ENCODE peak calls at places on chromosomes 3 and 15, in eight cellular contexts. N is Peyer's patch; P is heart right ventricle; C is body of pancreas; H is heart left ventricle; K is thyroid gland; E is CD8-positive, alpha-beta memory T cell; X is hepatocyte. R is an unnamed sample.

GRCh38 chr3:64358853-64359252 is 133.6 kb upstream of the PRICKLE2 start:
- DNase-seq in N (no peak), C (no peak), K (no peak), X (no peak), P (no peak), E (no peak), H (no peak), R (no peak)

GRCh38 chr15:36370051-36370734 is 209.2 kb upstream of the CDIN1 start:
- DNase-seq in H (no peak), N (no peak), E (no peak), K (no peak), P (no peak), C (no peak), X (no peak), R (no peak)

GRCh38 chr15:73822998-73823397 is 50.4 kb upstream of the TBC1D21 start:
- DNase-seq in K (peak), X (peak), P (no peak), E (no peak), N (no peak), C (no peak), H (no peak), R (no peak)

GRCh38 chr3:85141-85540 is 111.4 kb upstream of the CHL1 start:
- DNase-seq in K (no peak), H (no peak), E (no peak), P (no peak), X (no peak), C (no peak), N (no peak), R (no peak)

GRCh38 chr15:66654718-66655375 is 47.2 kb upstream of the SMAD6 start:
- DNase-seq in K (no peak), E (no peak), N (no peak), X (peak), H (peak), P (peak), C (no peak), R (peak)

GRCh38 chr3:138464490-138464860 is 30.1 kb downstream of the ESYT3 start:
- DNase-seq in K (no peak), E (no peak), P (no peak), X (no peak), C (no peak), N (no peak), H (no peak), R (no peak)

GRCh38 chr3:463793-464192 is 267.2 kb downstream of the CHL1 start:
- DNase-seq in C (no peak), N (peak), H (no peak), K (no peak), P (no peak), E (no peak), X (no peak), R (no peak)

GRCh38 chr3:42546691-42547213 is 35.0 kb downstream of the SEC22C start:
- DNase-seq in P (no peak), X (no peak), C (no peak), N (no peak), K (no peak), H (no peak), E (no peak), R (no peak)

GRCh38 chr15:51837784-51838183 is 8.3 kb downstream of the TMOD3 start:
- DNase-seq in X (no peak), H (no peak), C (no peak), E (no peak), N (no peak), P (no peak), K (no peak), R (no peak)

GRCh38 chr3:194275721-194276120 is 75.4 kb downstream of the CPN2 start:
- DNase-seq in E (no peak), N (no peak), H (peak), K (no peak), P (no peak), C (no peak), X (no peak), R (no peak)

GRCh38 chr3:80338366-80338765 is 570.6 kb upstream of the ROBO1 start:
- DNase-seq in N (no peak), K (no peak), E (no peak), H (no peak), X (no peak), P (no peak), C (no peak), R (no peak)

GRCh38 chr3:194364652-194365434 is 4.7 kb downstream of the LRRC15 start:
- DNase-seq in H (no peak), C (no peak), E (no peak), N (no peak), P (peak), K (peak), X (peak), R (no peak)

GRCh38 chr15:35444557-35445204 is 101.3 kb downstream of the DPH6 start:
- DNase-seq in C (no peak), X (peak), H (no peak), E (no peak), K (no peak), P (no peak), N (no peak), R (no peak)

GRCh38 chr3:54146383-54147239 is 24.3 kb downstream of the CACNA2D3 start:
- DNase-seq in H (peak), N (no peak), E (no peak), X (peak), C (peak), P (peak), K (peak), R (no peak)

GRCh38 chr15:45199136-45199810 is 11.5 kb upstream of the SHF start:
- DNase-seq in X (no peak), E (peak), P (no peak), C (no peak), K (peak), N (peak), H (no peak), R (peak)

GRCh38 chr3:184361532-184361931 is at the start of the genes CLCN2 and POLR2H:
- DNase-seq in H (peak), X (peak), C (peak), N (peak), E (peak), K (peak), P (peak), R (peak)

GRCh38 chr3:65600888-65601287 is 437.8 kb downstream of the MAGI1 start:
- DNase-seq in K (no peak), C (no peak), E (no peak), H (no peak), P (no peak), X (no peak), N (no peak), R (no peak)

GRCh38 chr3:45785626-45786150 is 10.6 kb downstream of the SLC6A20 start:
- DNase-seq in H (no peak), E (no peak), N (no peak), X (no peak), K (no peak), C (no peak), P (no peak), R (no peak)

GRCh38 chr3:94081880-94082279 is 19.0 kb downstream of the NSUN3 start:
- DNase-seq in N (no peak), H (no peak), P (no peak), X (no peak), C (no peak), K (no peak), E (no peak), R (no peak)

GRCh38 chr15:62578548-62578947 is 413.5 kb upstream of the C2CD4B start:
- DNase-seq in N (no peak), X (peak), H (no peak), K (no peak), P (no peak), E (no peak), C (no peak), R (no peak)

GRCh38 chr3:168914662-168915061 is 748.9 kb downstream of the MECOM start:
- DNase-seq in E (no peak), C (no peak), P (no peak), N (no peak), K (no peak), H (no peak), X (no peak), R (no peak)

GRCh38 chr15:86751116-86751515 is 671.4 kb downstream of the AGBL1 start:
- DNase-seq in K (no peak), C (no peak), P (no peak), N (no peak), H (no peak), X (no peak), E (no peak), R (no peak)

GRCh38 chr3:169964176-169964575 is 2.4 kb upstream of the SEC62 start:
- DNase-seq in X (no peak), N (no peak), H (no peak), K (no peak), P (no peak), E (no peak), C (no peak), R (no peak)

GRCh38 chr3:149473314-149473990 is 1.0 kb upstream of the TM4SF4 start:
- DNase-seq in C (peak), N (no peak), P (no peak), X (peak), E (no peak), H (no peak), K (peak), R (no peak)

GRCh38 chr15:82709421-82710207 is at the start of gene AP3B2:
- DNase-seq in N (peak), H (peak), X (peak), K (peak), C (peak), E (peak), P (peak), R (peak)

GRCh38 chr15:47718474-47719440 is 1.5 kb downstream of the SEMA6D start:
- DNase-seq in K (peak), E (no peak), X (peak), N (no peak), P (peak), H (peak), C (peak), R (no peak)

GRCh38 chr3:120678984-120679383 is 3.1 kb downstream of the HGD start:
- DNase-seq in C (no peak), P (no peak), N (no peak), H (no peak), X (no peak), K (no peak), E (no peak), R (no peak)

GRCh38 chr15:62770752-62771151 is 271.8 kb upstream of the TPM1 start:
- DNase-seq in H (no peak), N (no peak), P (no peak), C (no peak), E (no peak), K (no peak), X (peak), R (no peak)

GRCh38 chr3:32934150-32934742 is 17.2 kb upstream of the CCR4 start:
- DNase-seq in K (peak), H (no peak), P (no peak), E (no peak), C (peak), X (peak), N (no peak), R (no peak)

GRCh38 chr3:147619925-147620580 is 210.9 kb downstream of the ZIC1 start:
- DNase-seq in C (no peak), E (no peak), P (no peak), H (no peak), K (no peak), X (no peak), N (no peak), R (no peak)

GRCh38 chr15:68441045-68441743 is 9.2 kb upstream of the ITGA11 start:
- DNase-seq in N (no peak), C (no peak), X (no peak), E (no peak), H (no peak), K (no peak), P (no peak), R (no peak)

GRCh38 chr15:66323312-66323928 is 30.1 kb downstream of the DIS3L start:
- DNase-seq in P (no peak), X (no peak), N (no peak), K (no peak), E (no peak), H (no peak), C (no peak), R (no peak)

GRCh38 chr15:67109141-67110034 is 44.0 kb downstream of the SMAD3 start:
- DNase-seq in P (peak), E (peak), X (peak), H (peak), N (peak), K (peak), C (peak), R (no peak)

GRCh38 chr3:184358921-184359350 is 2.5 kb downstream of the CLCN2 start:
- DNase-seq in E (no peak), P (no peak), K (no peak), H (no peak), X (no peak), N (no peak), C (peak), R (no peak)

GRCh38 chr15:44163370-44163769 is 31.7 kb downstream of the FRMD5 start:
- DNase-seq in C (no peak), E (no peak), X (no peak), K (no peak), H (no peak), N (no peak), P (no peak), R (no peak)

GRCh38 chr3:112053229-112053628 is 18.7 kb downstream of the TMPRSS7 start:
- DNase-seq in H (no peak), K (no peak), N (no peak), C (no peak), P (no peak), E (no peak), X (no peak), R (no peak)

GRCh38 chr15:81427176-81427575 is 53.2 kb upstream of the TMC3 start:
- DNase-seq in N (no peak), X (no peak), C (no peak), P (no peak), K (no peak), H (no peak), E (no peak), R (no peak)

DNA sequence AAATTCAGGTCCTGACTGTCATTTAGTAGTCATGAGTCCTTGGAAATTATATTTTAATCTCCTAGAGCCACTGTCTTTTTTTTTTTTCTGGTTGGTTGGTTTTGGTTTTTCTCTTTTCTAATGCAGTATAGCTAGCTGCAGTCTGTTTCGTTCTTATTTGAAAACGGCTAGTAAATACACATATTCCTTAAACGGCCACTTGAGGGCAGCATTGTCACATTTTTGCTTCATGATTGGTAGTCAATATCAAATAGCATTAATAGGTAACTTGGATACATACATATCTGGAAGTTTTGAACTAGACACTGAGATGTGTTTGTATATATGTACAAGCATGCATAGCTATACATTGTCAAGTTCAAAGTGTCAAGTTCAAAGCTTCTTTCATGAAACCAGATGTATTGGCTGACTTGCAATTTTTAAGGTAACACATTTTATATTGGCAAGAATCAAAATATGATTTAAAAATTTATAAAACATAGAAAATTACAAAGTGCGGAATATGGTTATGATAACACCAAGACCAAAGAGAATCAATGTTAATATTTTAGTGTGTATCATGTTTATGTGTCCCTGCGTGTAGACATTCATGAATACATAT is 22.5 kb downstream of the GABRA5 start:
- DNase-seq in N (no peak), X (peak), K (peak), P (peak), H (no peak), E (no peak), C (peak), R (peak)
- H3K27ac ChIP-seq in N (no peak), X (no peak), K (no peak), P (no peak), H (no peak), E (no peak), C (no peak), R (no peak)

GRCh38 chr15:26667222-26667988 is 105.5 kb downstream of the GABRB3 start:
- DNase-seq in P (peak), C (peak), K (peak), X (peak), N (no peak), H (peak), E (no peak), R (no peak)

GRCh38 chr15:26674467-26674866 is 98.4 kb downstream of the GABRB3 start:
- DNase-seq in H (no peak), X (no peak), C (no peak), K (no peak), N (no peak), E (no peak), P (no peak), R (no peak)

GRCh38 chr15:26665950-26666921 is 106.6 kb downstream of the GABRB3 start:
- DNase-seq in P (no peak), C (no peak), H (no peak), E (no peak), N (no peak), K (peak), X (peak), R (no peak)

GRCh38 chr15:26676115-26676514 is 96.8 kb downstream of the GABRB3 start:
- DNase-seq in X (no peak), C (no peak), K (no peak), E (no peak), N (no peak), P (no peak), H (no peak), R (no peak)

DNA sequence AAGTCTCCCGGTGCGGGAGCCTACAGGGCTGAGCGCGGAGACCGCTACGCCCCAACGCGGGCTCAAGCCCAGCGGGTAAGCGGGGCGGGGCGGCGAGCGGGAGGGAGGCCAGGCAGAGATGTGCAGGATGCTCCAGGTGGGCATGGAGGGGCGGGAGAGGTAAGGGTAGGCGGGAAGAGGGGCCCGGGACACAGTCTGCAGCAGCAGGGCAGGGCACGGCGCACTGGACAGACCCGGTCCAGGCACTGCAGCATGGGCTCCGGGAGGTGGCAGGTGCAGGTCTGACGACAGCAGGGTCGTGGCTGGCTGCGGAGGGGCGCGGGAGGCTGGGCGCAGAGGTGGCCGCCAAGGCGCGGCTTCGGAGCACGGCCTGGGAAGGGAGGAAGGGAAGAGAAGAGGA is 102.8 kb downstream of the GABRB3 start:
- DNase-seq in H (no peak), P (no peak), C (no peak), X (no peak), E (no peak), K (no peak), N (no peak), R (no peak)
- H3K4me3 ChIP-seq in H (no peak), P (no peak), C (no peak), X (no peak), E (no peak), K (no peak), N (no peak), R (no peak)

DNA sequence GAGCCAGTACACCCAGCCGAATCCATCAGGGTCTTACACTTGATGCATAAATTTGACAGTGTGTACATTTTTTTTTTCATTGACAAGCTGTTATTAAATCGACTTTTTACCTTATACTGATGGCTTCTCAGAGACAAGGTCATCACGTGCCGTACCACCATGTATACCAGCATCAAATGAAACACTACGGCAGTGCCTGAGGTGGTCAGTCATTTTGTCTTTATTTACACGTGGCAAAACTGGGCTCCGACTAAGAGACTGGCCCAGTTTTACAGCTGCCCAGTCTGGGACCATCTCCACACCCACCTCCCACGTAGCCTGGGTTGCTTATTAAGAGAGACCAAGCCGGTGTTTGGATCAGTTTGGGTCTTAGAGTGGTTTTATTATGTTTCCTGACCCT is 57.4 kb downstream of the TMEM266 start:
- DNase-seq in E (no peak), P (no peak), X (no peak), C (no peak), H (no peak), N (no peak), K (no peak), R (no peak)
- H3K27ac ChIP-seq in E (no peak), P (no peak), X (no peak), C (peak), H (no peak), N (no peak), K (no peak), R (no peak)

DNA sequence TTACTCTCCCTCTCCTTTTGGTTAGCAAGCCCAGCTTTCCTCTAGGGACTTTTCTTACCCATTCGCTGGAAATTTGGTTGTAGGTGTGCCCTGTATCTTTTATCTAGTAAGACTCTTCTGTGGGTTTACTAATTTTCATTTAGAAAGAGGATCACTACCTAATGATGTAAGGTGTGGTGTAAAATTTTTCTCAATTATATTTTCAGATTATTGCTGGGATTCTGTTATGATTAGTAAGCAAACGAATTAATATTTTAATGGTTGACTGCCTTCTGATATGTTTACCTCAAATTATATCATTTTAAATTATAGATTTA is 28.5 kb downstream of the PLCL2 start:
- DNase-seq in K (no peak), C (no peak), H (no peak), X (no peak), P (no peak), N (no peak), E (no peak), R (no peak)
- H3K4me3 ChIP-seq in K (no peak), C (no peak), H (no peak), X (no peak), P (no peak), N (no peak), E (no peak), R (no peak)

DNA sequence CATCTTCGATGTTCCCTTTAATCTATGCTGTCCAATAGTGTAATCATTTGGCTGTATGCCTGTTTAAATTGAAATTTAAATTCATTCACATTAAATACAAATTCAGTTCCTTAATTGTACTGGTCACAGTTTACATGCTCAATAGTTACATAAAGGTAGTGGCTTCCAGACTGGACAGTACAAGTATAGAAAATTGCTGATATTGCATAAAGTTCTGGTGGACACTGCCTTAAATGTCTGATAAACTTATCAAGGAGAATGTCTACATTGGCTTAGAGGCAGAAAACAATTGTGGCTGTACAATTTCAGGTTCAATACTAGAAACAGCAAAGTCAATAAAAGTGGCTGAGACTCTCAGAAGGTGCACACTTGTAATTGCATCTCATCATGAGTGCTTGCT is 365.2 kb downstream of the RBMS3 start:
- DNase-seq in N (no peak), P (no peak), H (no peak), E (no peak), K (no peak), C (no peak), X (no peak), R (no peak)
- H3K27ac ChIP-seq in N (no peak), P (no peak), H (no peak), E (no peak), K (no peak), C (no peak), X (no peak), R (no peak)

R was measured in CD4-positive, alpha-beta memory T cell.